ENCODE peak calls at places on chromosomes 1 and 21, in nine cellular contexts. N is lower lobe of right lung, C is astrocyte of the spinal cord, J is SJSA1, S is AG09309, T is HCT116, P is pancreas, L is osteoblast, Q is mesendoderm. R is an unnamed sample.

GRCh38 chr1:15249032-15249601 is 2.1 kb downstream of the FHAD1 start:
- DNase-seq in N (no peak), C (no peak), J (no peak), S (no peak), T (no peak), P (no peak), L (no peak), Q (no peak), R (no peak)

GRCh38 chr1:206591236-206591635 is 21.0 kb downstream of the EIF2D start:
- DNase-seq in N (no peak), C (no peak), J (no peak), S (no peak), T (no peak), P (no peak), L (no peak), Q (no peak), R (no peak)

GRCh38 chr1:64721135-64721534 is 23.7 kb upstream of the RAVER2 start:
- DNase-seq in N (no peak), C (no peak), J (no peak), S (no peak), T (no peak), P (no peak), L (no peak), Q (no peak), R (no peak)

GRCh38 chr1:75765697-75766355 is 20.2 kb upstream of the RABGGTB start:
- DNase-seq in N (no peak), C (peak), J (no peak), S (peak), T (no peak), P (no peak), L (peak), Q (peak), R (peak)

GRCh38 chr1:15525043-15525958 is 1.3 kb upstream of the CASP9 start:
- DNase-seq in N (peak), C (peak), J (no peak), S (peak), T (peak), P (no peak), L (peak), Q (peak), R (peak)

GRCh38 chr1:62198781-62199125 is 4.1 kb downstream of the L1TD1 start:
- DNase-seq in N (no peak), C (no peak), J (no peak), S (no peak), T (no peak), P (no peak), L (no peak), Q (peak), R (no peak)

GRCh38 chr1:925532-926421 is 2.1 kb downstream of the SAMD11 start:
- DNase-seq in N (no peak), C (no peak), J (peak), S (no peak), T (no peak), P (no peak), L (peak), Q (no peak), R (no peak)

GRCh38 chr1:68205794-68206358 is 26.4 kb downstream of the WLS start:
- DNase-seq in N (no peak), C (no peak), J (no peak), S (no peak), T (no peak), P (no peak), L (no peak), Q (no peak), R (no peak)

GRCh38 chr1:34130306-34130705 is 34.7 kb downstream of the CSMD2 start:
- DNase-seq in N (no peak), C (no peak), J (peak), S (no peak), T (no peak), P (no peak), L (no peak), Q (no peak), R (no peak)

GRCh38 chr1:67355745-67356424 is 48.2 kb downstream of the IL12RB2 start:
- DNase-seq in N (no peak), C (peak), J (no peak), S (peak), T (no peak), P (no peak), L (peak), Q (no peak), R (peak)

GRCh38 chr21:41499920-41500319 is 8.0 kb downstream of the TMPRSS2 start:
- DNase-seq in N (no peak), C (no peak), J (no peak), S (no peak), T (no peak), P (no peak), L (peak), Q (no peak), R (no peak)
- H3K4me3 ChIP-seq in N (no peak), C (no peak), J (no peak), S (no peak), T (no peak), P (no peak), L (no peak), Q (no peak), R (no peak)

GRCh38 chr1:98051065-98051675 is 130.3 kb upstream of the DPYD start:
- DNase-seq in N (peak), C (peak), J (peak), S (no peak), T (peak), P (peak), L (peak), Q (peak), R (peak)

GRCh38 chr1:98054367-98054701 is 133.5 kb upstream of the DPYD start:
- DNase-seq in N (no peak), C (no peak), J (no peak), S (no peak), T (no peak), P (no peak), L (no peak), Q (no peak), R (no peak)

GRCh38 chr1:98055457-98055856 is 134.6 kb upstream of the DPYD start:
- DNase-seq in N (no peak), C (no peak), J (no peak), S (no peak), T (no peak), P (no peak), L (peak), Q (no peak), R (no peak)

GRCh38 chr1:98054786-98055185 is 134.0 kb upstream of the DPYD start:
- DNase-seq in N (no peak), C (no peak), J (no peak), S (no peak), T (no peak), P (no peak), L (no peak), Q (no peak), R (no peak)

DNA sequence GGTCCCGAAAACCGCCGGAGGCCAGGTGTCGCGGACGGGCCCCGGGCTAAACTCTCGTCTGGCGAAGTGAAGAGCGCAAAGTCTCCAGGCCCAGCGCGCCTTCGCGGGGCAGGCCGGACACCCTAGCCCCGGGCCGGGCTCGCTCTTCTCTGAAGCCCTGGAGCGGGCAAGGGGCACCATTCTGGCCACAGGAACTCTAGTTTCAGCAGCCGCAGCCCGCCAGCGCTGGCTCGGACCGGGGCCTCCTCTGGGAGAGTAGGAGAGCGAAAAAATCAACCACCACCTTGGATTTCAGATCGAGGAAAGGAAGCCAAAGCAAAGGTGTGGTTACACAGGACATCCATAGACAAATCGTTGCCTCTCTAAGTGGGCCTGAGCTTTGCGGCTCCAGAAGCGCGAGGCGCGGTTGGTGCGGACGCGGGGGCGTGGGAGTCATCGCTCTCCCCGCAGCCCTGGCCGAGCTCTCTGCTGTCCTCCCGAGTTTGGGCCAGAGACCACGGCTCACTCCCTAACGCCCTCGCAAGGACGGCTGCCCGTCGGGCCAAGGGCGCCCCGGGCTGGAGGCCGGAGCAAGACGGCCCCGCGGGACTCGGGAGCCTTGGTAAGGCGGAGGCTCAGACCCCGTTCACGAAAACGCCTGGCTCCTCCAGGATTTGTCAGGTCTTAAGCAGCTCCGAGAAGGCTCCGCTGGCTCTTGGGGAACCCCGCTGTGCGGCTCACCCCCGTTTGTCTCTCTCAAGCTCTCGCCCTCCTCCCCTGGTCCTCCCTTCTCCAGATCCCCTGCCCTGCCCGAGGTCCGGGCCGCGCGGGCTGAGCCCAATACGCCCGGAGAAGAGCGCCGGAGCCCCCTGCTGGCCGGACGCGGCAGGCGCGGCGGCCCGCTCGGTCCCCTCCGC is 132.9 kb upstream of the DPYD start:
- DNase-seq in N (peak), C (peak), J (peak), S (no peak), T (no peak), P (peak), L (peak), Q (peak), R (no peak)
- H3K4me3 ChIP-seq in N (peak), C (peak), J (peak), S (peak), T (no peak), P (peak), L (peak), Q (peak), R (peak)

DNA sequence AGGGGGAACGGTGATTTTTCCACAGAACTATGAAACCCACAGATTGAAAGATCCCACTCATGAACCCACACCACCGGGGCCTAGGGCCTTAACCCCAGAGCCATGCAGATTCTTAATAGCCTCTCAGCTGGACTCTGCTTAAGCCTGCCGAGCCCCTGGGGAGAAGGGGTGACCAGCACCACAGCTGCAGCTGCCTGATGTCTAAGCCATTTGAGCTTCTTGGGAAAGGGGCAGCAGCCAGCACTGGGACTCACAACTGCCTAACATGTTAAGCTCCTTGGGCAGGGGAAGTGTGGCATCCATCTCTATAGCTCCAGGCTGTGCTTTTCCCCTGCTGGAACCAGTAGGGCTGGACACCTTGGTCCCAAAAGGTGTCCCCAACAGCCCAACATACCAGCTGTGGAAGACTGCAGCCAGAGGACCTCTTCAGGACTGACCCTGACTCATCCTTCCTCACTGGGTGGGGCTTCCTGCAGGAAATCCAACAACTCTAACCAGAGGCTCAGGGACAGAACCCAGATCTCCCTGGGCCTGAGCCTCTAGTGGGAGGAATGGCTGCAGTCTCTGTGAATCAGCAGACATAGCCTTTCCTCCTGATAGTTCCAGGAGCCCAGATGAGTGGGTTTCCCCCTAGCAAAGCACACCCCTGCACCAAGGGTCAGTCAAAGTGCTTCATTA is 34.6 kb upstream of the FMO3 start:
- DNase-seq in N (no peak), C (no peak), J (no peak), S (no peak), T (no peak), P (no peak), L (no peak), Q (no peak), R (no peak)
- H3K4me3 ChIP-seq in N (no peak), C (no peak), J (no peak), S (no peak), T (no peak), P (no peak), L (no peak), Q (no peak), R (no peak)

GRCh38 chr1:158002022-158002629 is 8.7 kb downstream of the KIRREL1 start:
- DNase-seq in N (no peak), C (no peak), J (no peak), S (no peak), T (no peak), P (no peak), L (peak), Q (peak), R (no peak)
- H3K4me3 ChIP-seq in N (no peak), C (no peak), J (no peak), S (no peak), T (no peak), P (no peak), L (peak), Q (no peak), R (no peak)